ENCODE peak calls at places on chromosomes 12 and 14, in eight cellular contexts. Z is CD4-positive, CD25-positive, alpha-beta regulatory T cell; H is breast epithelium; T is upper lobe of right lung; K is fibroblast of lung; J is cardiac muscle cell; V is uterus; G is GM23248. P is an unnamed sample.

GRCh38 chr12:66296171-66296683 is 6.1 kb upstream of the HELB start:
- DNase-seq in Z (no peak), H (no peak), T (no peak), K (no peak), J (no peak), V (no peak), G (peak; percentile 4), P (no peak)

GRCh38 chr12:6377667-6377994 is 2.3 kb upstream of the SCNN1A start:
- DNase-seq in Z (no peak), H (peak; percentile 72), T (peak; percentile 89), K (no peak), J (no peak), V (peak; percentile 42), G (no peak), P (no peak)

GRCh38 chr12:109741970-109742372 is 28.3 kb downstream of the FAM222A start:
- DNase-seq in Z (no peak), H (no peak), T (peak; percentile 53), K (no peak), J (no peak), V (peak; percentile 1), G (no peak), P (peak; percentile 1)

GRCh38 chr14:69363055-69363454 is 35.0 kb downstream of the ERH start:
- DNase-seq in Z (no peak), H (no peak), T (no peak), K (peak; percentile 6), J (peak; percentile 36), V (no peak), G (peak; percentile 76), P (no peak)

GRCh38 chr14:100471451-100472093 is 115.6 kb downstream of the BEGAIN start:
- DNase-seq in Z (no peak), H (peak; percentile 23), T (no peak), K (peak; percentile 74), J (no peak), V (no peak), G (no peak), P (no peak)

GRCh38 chr12:67909091-67909531 is 80.1 kb upstream of the IFNG-AS1 start:
- DNase-seq in Z (no peak), H (no peak), T (no peak), K (peak; percentile 94), J (peak; percentile 23), V (no peak), G (peak; percentile 84), P (no peak)

GRCh38 chr14:95413289-95414215 is 93.8 kb upstream of the CLMN start:
- DNase-seq in Z (no peak), H (no peak), T (no peak), K (no peak), J (no peak), V (no peak), G (peak; percentile 47), P (no peak)

GRCh38 chr12:15928345-15928744 is 17.2 kb downstream of the DERA start:
- DNase-seq in Z (no peak), H (no peak), T (no peak), K (peak; percentile 97), J (peak; percentile 54), V (no peak), G (peak; percentile 92), P (no peak)

GRCh38 chr12:3034067-3034750 is 43.0 kb upstream of the TSPAN9 start:
- DNase-seq in Z (no peak), H (no peak), T (peak; percentile 74), K (peak; percentile 57), J (peak; percentile 76), V (peak; percentile 66), G (peak; percentile 80), P (no peak)

GRCh38 chr14:61941421-61941805 is 179.2 kb downstream of the SNAPC1 start:
- DNase-seq in Z (no peak), H (no peak), T (no peak), K (no peak), J (no peak), V (no peak), G (no peak), P (no peak)

GRCh38 chr12:96352161-96352835 is 47.9 kb downstream of the CDK17 start:
- DNase-seq in Z (no peak), H (no peak), T (no peak), K (no peak), J (no peak), V (no peak), G (no peak), P (no peak)

GRCh38 chr12:78473136-78473535 is 391.4 kb upstream of the SYT1 start:
- DNase-seq in Z (no peak), H (no peak), T (no peak), K (peak; percentile 63), J (peak; percentile 32), V (no peak), G (peak; percentile 23), P (no peak)

GRCh38 chr12:131990066-131990979 is 40.6 kb downstream of the EP400 start:
- DNase-seq in Z (no peak), H (no peak), T (no peak), K (peak; percentile 74), J (no peak), V (no peak), G (no peak), P (no peak)

GRCh38 chr12:92583910-92584309 is 118.9 kb upstream of the PLEKHG7 start:
- DNase-seq in Z (no peak), H (no peak), T (no peak), K (no peak), J (no peak), V (no peak), G (no peak), P (no peak)

GRCh38 chr12:6345319-6346071 is 3.6 kb upstream of the TNFRSF1A start:
- DNase-seq in Z (no peak), H (no peak), T (no peak), K (peak; percentile 98), J (peak; percentile 96), V (peak; percentile 86), G (peak; percentile 96), P (no peak)

GRCh38 chr12:53513712-53514415 is 6.6 kb upstream of the NPFF start:
- DNase-seq in Z (no peak), H (no peak), T (peak; percentile 33), K (no peak), J (no peak), V (no peak), G (no peak), P (no peak)

DNA sequence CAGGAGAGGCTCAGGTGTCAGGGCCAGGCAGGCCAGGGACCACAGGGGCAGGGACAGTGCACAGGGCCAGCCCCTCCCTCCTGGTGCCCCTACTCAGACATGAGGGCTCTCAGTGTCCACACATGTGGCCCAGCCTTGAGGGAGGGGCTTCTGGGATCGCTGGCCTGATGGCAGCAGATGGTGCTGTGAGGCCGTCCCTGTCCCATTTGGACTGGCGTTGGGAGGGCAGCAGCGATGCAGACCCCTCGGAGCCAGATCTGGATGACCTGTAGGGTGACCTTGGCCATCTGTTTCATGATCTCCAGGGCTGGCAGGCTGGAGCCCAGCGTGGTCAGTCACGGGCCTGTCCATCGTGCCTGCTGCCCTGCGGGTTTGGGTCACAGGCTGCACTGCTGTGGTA is 377.6 kb downstream of the TMEM121 start:
- DNase-seq in Z (no peak), H (no peak), T (no peak), K (no peak), J (no peak), V (no peak), G (no peak), P (no peak)
- H3K9me3 ChIP-seq in Z (no peaks in the 10 kb centered on the region), H (peaks cover 12% of the 10 kb centered on the region), T (no peaks in the 10 kb centered on the region), K (no peaks in the 10 kb centered on the region), J (no peaks in the 10 kb centered on the region), V (no peaks in the 10 kb centered on the region), G (no peaks in the 10 kb centered on the region), P (no peaks in the 10 kb centered on the region)

GRCh38 chr12:34604227-34604626 is 581.9 kb downstream of the ALG10 start:
- DNase-seq in Z (no peak), H (no peak), T (peak; percentile 55), K (no peak), J (no peak), V (peak; percentile 5), G (no peak), P (no peak)
- H3K9me3 ChIP-seq in Z (no peaks in the 10 kb centered on the region), H (peaks cover 95% of the 10 kb centered on the region), T (peaks cover 11% of the 10 kb centered on the region), K (no peaks in the 10 kb centered on the region), J (no peaks in the 10 kb centered on the region), V (no peaks in the 10 kb centered on the region), G (no peaks in the 10 kb centered on the region), P (peaks cover 5% of the 10 kb centered on the region)

GRCh38 chr12:133038310-133038709 is 1.0 kb downstream of the ZNF84 start:
- DNase-seq in Z (no peak), H (no peak), T (no peak), K (no peak), J (no peak), V (no peak), G (peak; percentile 6), P (no peak)
- H3K9me3 ChIP-seq in Z (peaks cover 52% of the 10 kb centered on the region), H (peaks cover 57% of the 10 kb centered on the region), T (peaks cover 48% of the 10 kb centered on the region), K (peaks cover 4% of the 10 kb centered on the region), J (peaks cover 4% of the 10 kb centered on the region), V (no peaks in the 10 kb centered on the region), G (peaks cover 4% of the 10 kb centered on the region), P (peaks cover 27% of the 10 kb centered on the region)

DNA sequence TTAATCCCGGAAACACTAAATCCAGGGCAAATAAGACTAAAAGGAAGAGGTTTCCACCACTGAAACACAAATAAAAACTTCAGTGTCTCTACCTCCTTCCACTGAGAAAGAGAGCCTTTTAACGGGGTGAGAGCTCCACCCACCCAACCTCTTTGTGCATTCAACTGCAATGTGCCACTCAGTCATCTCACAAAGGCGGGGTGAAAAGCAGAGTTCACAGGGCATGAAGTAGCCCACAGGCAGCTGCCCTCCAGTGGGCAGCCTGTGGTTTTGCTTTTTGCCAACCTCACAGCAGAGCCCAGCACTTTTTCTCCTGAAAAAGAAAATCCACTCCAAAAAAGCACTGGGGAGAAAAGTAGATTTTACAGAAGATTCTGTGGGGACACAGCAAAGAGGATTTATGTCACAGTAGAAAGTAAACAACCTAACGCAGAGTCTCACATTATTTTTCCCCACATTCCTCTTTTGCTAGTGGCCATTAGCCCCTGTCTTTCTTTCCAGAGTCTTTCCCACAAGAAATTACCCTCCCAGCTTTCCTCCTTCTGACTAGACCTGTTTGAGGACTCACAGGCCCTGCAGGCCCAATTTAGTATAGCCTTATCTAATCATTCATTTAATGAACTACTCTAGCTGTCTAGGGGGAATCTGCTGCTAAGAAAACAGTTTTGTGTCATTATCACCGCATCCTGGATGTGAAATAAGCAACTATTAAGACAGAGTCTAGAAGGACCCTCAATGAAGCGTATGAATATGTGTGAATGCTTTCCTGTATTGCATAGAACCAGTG is 753.8 kb upstream of the FOXG1 start:
- DNase-seq in Z (no peak), H (no peak), T (no peak), K (no peak), J (no peak), V (no peak), G (no peak), P (no peak)
- H3K9me3 ChIP-seq in Z (peaks cover 11% of the 10 kb centered on the region), H (no peaks in the 10 kb centered on the region), T (no peaks in the 10 kb centered on the region), K (no peaks in the 10 kb centered on the region), J (no peaks in the 10 kb centered on the region), V (no peaks in the 10 kb centered on the region), G (no peaks in the 10 kb centered on the region), P (no peaks in the 10 kb centered on the region)

GRCh38 chr14:84162658-84163057 is 1367.3 kb upstream of the FLRT2 start:
- DNase-seq in Z (no peak), H (no peak), T (no peak), K (no peak), J (no peak), V (no peak), G (no peak), P (no peak)
- H3K9me3 ChIP-seq in Z (no peaks in the 10 kb centered on the region), H (no peaks in the 10 kb centered on the region), T (no peaks in the 10 kb centered on the region), K (no peaks in the 10 kb centered on the region), J (no peaks in the 10 kb centered on the region), V (no peaks in the 10 kb centered on the region), G (no peaks in the 10 kb centered on the region), P (no peaks in the 10 kb centered on the region)

GRCh38 chr14:20195911-20196310 is 5.2 kb downstream of the OR11G2 start:
- DNase-seq in Z (no peak), H (no peak), T (no peak), K (no peak), J (no peak), V (no peak), G (peak; percentile 20), P (no peak)
- H3K9me3 ChIP-seq in Z (no peaks in the 10 kb centered on the region), H (no peaks in the 10 kb centered on the region), T (no peaks in the 10 kb centered on the region), K (no peaks in the 10 kb centered on the region), J (no peaks in the 10 kb centered on the region), V (no peaks in the 10 kb centered on the region), G (no peaks in the 10 kb centered on the region), P (no peaks in the 10 kb centered on the region)

GRCh38 chr12:32146074-32146873 is 39.6 kb downstream of the BICD1 start:
- DNase-seq in Z (no peak), H (no peak), T (no peak), K (no peak), J (no peak), V (no peak), G (no peak), P (no peak)
- H3K9me3 ChIP-seq in Z (no peaks in the 10 kb centered on the region), H (no peaks in the 10 kb centered on the region), T (no peaks in the 10 kb centered on the region), K (no peaks in the 10 kb centered on the region), J (no peaks in the 10 kb centered on the region), V (no peaks in the 10 kb centered on the region), G (no peaks in the 10 kb centered on the region), P (no peaks in the 10 kb centered on the region)

P was measured in T-helper 17 cell.